ENCODE peak calls at places on chromosomes 13 and 19, in six cellular contexts. N is small intestine; K is left ventricle myocardium superior; V is ELR; I is NCI-H146; S is activated naive CD4-positive, alpha-beta T cell. D is an unnamed sample.
A peak's percentile ranks its signal among the peaks of the same experiment; 100 is the strongest.

GRCh38 chr19:45400192-45400591 is 4.7 kb downstream of the PPP1R13L start:
- DNase-seq in N (no peak), K (no peak), V (no peak), I (no peak), S (no peak), D (no peak)

GRCh38 chr13:93227280-93227905 is 786 bp downstream of the GPC6 start:
- DNase-seq in N (no peak), K (peak; percentile 26), V (peak; percentile 61), I (peak; percentile 88), S (no peak), D (no peak)

GRCh38 chr19:28472843-28473242 is 740.1 kb downstream of the UQCRFS1 start:
- DNase-seq in N (no peak), K (peak; percentile 53), V (peak; percentile 3), I (no peak), S (no peak), D (no peak)

GRCh38 chr19:43414554-43414953 is at the start of gene TEX101:
- DNase-seq in N (no peak), K (no peak), V (no peak), I (no peak), S (no peak), D (no peak)

GRCh38 chr13:19056355-19056880 is 125.2 kb downstream of the TUBA3C start:
- DNase-seq in N (no peak), K (no peak), V (no peak), I (no peak), S (no peak), D (no peak)

GRCh38 chr13:97182065-97182890 is 39.9 kb upstream of the MBNL2 start:
- DNase-seq in N (no peak), K (no peak), V (no peak), I (no peak), S (no peak), D (no peak)

GRCh38 chr13:50125556-50126377 is 110.5 kb downstream of the KCNRG start:
- DNase-seq in N (peak; percentile 91), K (peak; percentile 96), V (peak; percentile 70), I (peak; percentile 95), S (peak; percentile 65), D (no peak)

GRCh38 chr13:99970761-99971575 is 599 bp downstream of the ZIC5 start:
- DNase-seq in N (no peak), K (no peak), V (no peak), I (peak; percentile 89), S (no peak), D (no peak)

GRCh38 chr19:10111405-10111811 is at the start of gene P2RY11:
- DNase-seq in N (peak; percentile 50), K (no peak), V (no peak), I (no peak), S (no peak), D (no peak)

GRCh38 chr19:45097776-45098520 is 5.0 kb downstream of the PPP1R37 start:
- DNase-seq in N (peak; percentile 76), K (no peak), V (peak; percentile 96), I (no peak), S (no peak), D (no peak)

GRCh38 chr19:54209748-54210494 is 9.3 kb downstream of the RPS9 start:
- DNase-seq in N (peak; percentile 96), K (peak; percentile 84), V (peak; percentile 96), I (peak; percentile 87), S (no peak), D (no peak)

GRCh38 chr13:23966691-23967615 is 69.7 kb upstream of the C1QTNF9B start:
- DNase-seq in N (peak; percentile 69), K (no peak), V (no peak), I (no peak), S (no peak), D (no peak)

GRCh38 chr13:73765651-73766384 is 368.4 kb downstream of the KLF12 start:
- DNase-seq in N (peak; percentile 75), K (peak; percentile 89), V (no peak), I (peak; percentile 99), S (peak; percentile 82), D (no peak)

GRCh38 chr19:50646074-50646807 is 3.0 kb upstream of the C19orf81 start:
- DNase-seq in N (no peak), K (no peak), V (peak; percentile 87), I (no peak), S (no peak), D (no peak)

GRCh38 chr13:70523622-70524021 is 415.4 kb upstream of the KLHL1 start:
- DNase-seq in N (no peak), K (no peak), V (no peak), I (peak; percentile 65), S (no peak), D (no peak)

D was measured in H1.